ENCODE peak calls at places on chromosomes 6 and 20, in six cellular contexts. V is hepatocyte, G is foreskin fibroblast, M is transverse colon, H is NB4, F is heart left ventricle. N is an unnamed sample.

GRCh38 chr20:63032861-63033634 is 26.3 kb upstream of the BHLHE23 start:
- DNase-seq in H (peak; percentile 48), M (no peak), F (no peak), G (peak; percentile 33), V (no peak), N (no peak)

GRCh38 chr20:47258745-47259695 is 97.5 kb downstream of the ZMYND8 start:
- DNase-seq in M (no peak), F (peak; percentile 65), V (no peak), G (peak; percentile 39), H (no peak), N (no peak)

GRCh38 chr6:17593246-17593645 is 6.9 kb upstream of the FAM8A1 start:
- DNase-seq in M (no peak), V (no peak), F (no peak), G (no peak), H (no peak), N (no peak)

GRCh38 chr6:10112871-10113584 is 301.8 kb downstream of the TFAP2A start:
- DNase-seq in G (no peak), F (no peak), V (no peak), H (no peak), M (no peak), N (no peak)

GRCh38 chr6:149942461-149942829 is 631 bp downstream of the ULBP2 start:
- DNase-seq in M (no peak), F (no peak), H (no peak), G (no peak), V (peak; percentile 12), N (no peak)

GRCh38 chr6:64294034-64294433 is 658.4 kb downstream of the PHF3 start:
- DNase-seq in V (no peak), F (no peak), M (no peak), G (no peak), H (no peak), N (no peak)

GRCh38 chr6:57248311-57248895 is 26.3 kb upstream of the RAB23 start:
- DNase-seq in F (no peak), V (no peak), G (no peak), H (peak; percentile 21), M (no peak), N (no peak)

GRCh38 chr6:75094614-75095321 is 111.1 kb downstream of the COL12A1 start:
- DNase-seq in H (no peak), F (no peak), V (peak; percentile 50), M (no peak), G (peak; percentile 67), N (no peak)

GRCh38 chr6:1662532-1662931 is 52.8 kb downstream of the FOXC1 start:
- DNase-seq in G (peak; percentile 36), M (no peak), V (no peak), F (no peak), H (no peak), N (no peak)

GRCh38 chr20:57389695-57390603 is 1.2 kb upstream of the RBM38 start:
- DNase-seq in M (peak; percentile 48), V (no peak), F (peak; percentile 40), H (peak; percentile 40), G (no peak), N (no peak)

GRCh38 chr6:143128346-143129015 is 67.8 kb downstream of the AIG1 start:
- DNase-seq in H (no peak), V (no peak), F (no peak), G (no peak), M (no peak), N (no peak)

GRCh38 chr20:11060423-11061205 is 386.8 kb upstream of the JAG1 start:
- DNase-seq in M (no peak), F (no peak), H (no peak), G (no peak), V (no peak), N (no peak)

GRCh38 chr6:141562181-141562800 is 570.4 kb upstream of the GJE1 start:
- DNase-seq in V (peak; percentile 8), M (peak; percentile 9), F (peak; percentile 19), G (peak; percentile 40), H (peak; percentile 49), N (no peak)

GRCh38 chr20:11001767-11002540 is 328.2 kb upstream of the JAG1 start:
- DNase-seq in H (peak; percentile 96), F (no peak), V (peak; percentile 41), M (no peak), G (peak; percentile 66), N (no peak)

GRCh38 chr20:9837634-9838033 is 1.2 kb downstream of the PAK5 start:
- DNase-seq in V (no peak), G (no peak), H (no peak), F (no peak), M (no peak), N (no peak)

GRCh38 chr20:52991783-52992182 is 19.6 kb downstream of the TSHZ2 start:
- DNase-seq in H (no peak), G (no peak), V (no peak), M (no peak), F (no peak), N (no peak)

GRCh38 chr6:54646551-54647300 is 199.8 kb upstream of the FAM83B start:
- DNase-seq in F (no peak), V (no peak), H (no peak), M (no peak), G (no peak), N (no peak)

GRCh38 chr20:31835977-31836852 is 9.2 kb downstream of the FOXS1 start:
- DNase-seq in V (peak; percentile 84), F (peak; percentile 84), M (peak; percentile 71), G (peak; percentile 96), H (peak; percentile 96), N (peak; percentile 73)

GRCh38 chr6:138963119-138963518 is 24.9 kb downstream of the REPS1 start:
- DNase-seq in F (no peak), H (no peak), V (no peak), G (no peak), M (no peak), N (no peak)

GRCh38 chr20:62474585-62475026 is 1.2 kb downstream of the GATA5 start:
- DNase-seq in F (no peak), H (no peak), G (no peak), V (no peak), M (no peak), N (no peak)

GRCh38 chr6:82331031-82331773 is 32.4 kb upstream of the TPBG start:
- DNase-seq in F (no peak), V (peak; percentile 9), M (no peak), H (peak; percentile 7), G (peak; percentile 67), N (no peak)

GRCh38 chr6:40778186-40778585 is 191.0 kb upstream of the LRFN2 start:
- DNase-seq in M (no peak), F (no peak), V (no peak), G (peak; percentile 60), H (no peak), N (no peak)

GRCh38 chr6:158854214-158855101 is 35.3 kb upstream of the EZR start:
- DNase-seq in M (no peak), F (no peak), G (no peak), H (peak; percentile 71), V (peak; percentile 48), N (no peak)

GRCh38 chr20:38873050-38873581 is 53.1 kb upstream of the FAM83D start:
- DNase-seq in M (peak; percentile 65), G (no peak), V (no peak), F (no peak), H (no peak), N (no peak)

GRCh38 chr6:76703786-76704185 is 631.3 kb upstream of the IMPG1 start:
- DNase-seq in H (no peak), G (no peak), M (no peak), F (no peak), V (no peak), N (no peak)

GRCh38 chr20:51094221-51094620 is 71.3 kb upstream of the KCNG1 start:
- DNase-seq in G (no peak), V (no peak), M (no peak), F (no peak), H (no peak), N (no peak)

GRCh38 chr6:146851837-146852236 is 253.1 kb downstream of the ADGB start:
- DNase-seq in F (no peak), V (no peak), G (peak; percentile 90), M (no peak), H (peak; percentile 19), N (no peak)

GRCh38 chr6:90347411-90347841 is 50.8 kb upstream of the BACH2 start:
- DNase-seq in V (no peak), H (peak; percentile 5), M (no peak), G (peak; percentile 37), F (no peak), N (no peak)

GRCh38 chr6:90338409-90338808 is 41.8 kb upstream of the BACH2 start:
- DNase-seq in H (no peak), F (no peak), G (peak; percentile 49), M (no peak), V (no peak), N (no peak)

GRCh38 chr6:90346729-90347128 is 50.1 kb upstream of the BACH2 start:
- DNase-seq in H (no peak), F (no peak), M (no peak), V (no peak), G (no peak), N (no peak)

DNA sequence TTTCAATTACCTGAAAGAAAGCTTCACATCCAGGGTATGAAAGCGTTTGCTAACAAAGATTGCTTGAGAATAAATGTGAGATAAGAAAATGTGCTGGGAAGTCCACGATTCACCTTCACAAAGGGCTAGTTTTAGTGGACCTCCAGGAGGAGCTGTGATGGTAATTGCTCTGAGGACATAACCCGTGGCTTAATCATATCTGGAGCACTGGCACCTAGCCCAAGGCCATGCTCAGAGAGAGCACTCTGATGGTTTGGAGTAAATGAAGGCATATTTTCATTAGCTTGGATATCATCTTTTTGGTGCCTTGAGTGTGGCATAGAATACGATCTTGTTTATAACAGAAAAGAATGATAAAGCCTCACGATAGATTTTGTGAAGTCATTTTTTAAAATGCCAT is 46.9 kb upstream of the BACH2 start:
- DNase-seq in G (peak; percentile 58), H (no peak), F (no peak), V (peak; percentile 11), M (no peak), N (no peak)
- TF ChIP-seq CTCF in G (no peak), H (no peak), F (no peak), V (no peak), M (no peak), N (no peak)

DNA sequence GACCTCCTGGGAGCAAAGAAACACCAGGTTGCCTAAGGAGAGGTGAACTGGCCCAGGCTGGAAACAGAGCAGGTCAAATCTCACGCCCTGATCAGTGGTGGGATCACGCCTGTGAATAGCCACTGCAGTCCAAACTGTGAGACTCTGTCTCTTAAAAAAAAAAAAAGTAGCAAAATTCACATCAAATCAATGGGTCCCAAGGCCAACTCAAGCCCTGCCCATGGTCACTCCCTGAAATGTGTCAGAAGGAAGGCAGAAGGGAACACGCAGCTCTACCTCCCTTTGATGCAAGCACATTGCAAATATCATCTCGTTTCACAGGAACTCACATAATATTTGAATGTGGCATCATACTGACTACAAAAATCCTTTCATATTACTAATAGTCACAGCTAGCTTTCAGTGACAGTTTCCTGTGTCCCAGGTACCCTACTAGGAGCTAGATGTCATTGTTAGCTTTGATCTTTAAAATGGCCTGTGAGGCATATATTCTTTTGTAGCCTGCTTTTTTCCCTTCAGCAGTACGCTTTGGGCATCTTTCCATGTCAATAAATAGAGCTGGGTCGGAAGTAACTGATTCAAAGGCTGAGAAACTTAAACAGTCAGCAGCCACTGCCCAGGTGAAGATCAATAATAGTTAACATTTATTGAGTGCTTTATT is 14.4 kb upstream of the TTPAL start:
- DNase-seq in H (no peak), V (no peak), F (no peak), G (no peak), M (peak; percentile 25), N (no peak)
- TF ChIP-seq CTCF in H (no peak), V (no peak), F (no peak), G (no peak), M (no peak), N (no peak)

GRCh38 chr20:6074145-6074561 is 20.3 kb upstream of the LRRN4 start:
- DNase-seq in H (peak; percentile 57), M (no peak), G (no peak), F (no peak), V (peak; percentile 49), N (no peak)
- TF ChIP-seq CTCF in H (peak; percentile 47), M (peak; percentile 23), G (peak; percentile 16), F (peak; percentile 50), V (peak; percentile 35), N (peak; percentile 60)

GRCh38 chr6:84779380-84779779 is 15.0 kb upstream of the TBX18 start:
- DNase-seq in M (no peak), V (no peak), G (peak; percentile 45), F (no peak), H (no peak), N (no peak)
- TF ChIP-seq CTCF in M (no peak), V (no peak), G (peak; percentile 16), F (no peak), H (peak; percentile 7), N (no peak)